ENCODE peak calls at places on chromosome 13, in five cellular contexts. L, X, D, E and F are unnamed samples.
A peak's percentile ranks its signal among the peaks of the same experiment; 100 is the strongest.

GRCh38 chr13:26254583-26255102 is 714 bp downstream of the CDK8 start:
- DNase-seq in E (peak; percentile 19), L (peak; percentile 23), D (no peak), X (no peak), F (peak; percentile 51)

GRCh38 chr13:101634142-101634541 is 181.7 kb downstream of the ITGBL1 start:
- DNase-seq in L (no peak), D (no peak), X (no peak), E (no peak), F (no peak)

GRCh38 chr13:111859361-111860105 is 207.4 kb upstream of the SOX1 start:
- DNase-seq in L (no peak), D (no peak), E (no peak), X (no peak), F (no peak)

GRCh38 chr13:52158629-52159158 is 703 bp downstream of the NEK3 start:
- DNase-seq in E (peak; percentile 37), D (no peak), L (peak; percentile 49), X (no peak), F (no peak)

GRCh38 chr13:39855236-39855635 is 199.8 kb downstream of the COG6 start:
- DNase-seq in D (no peak), L (peak; percentile 25), X (no peak), E (no peak), F (no peak)

GRCh38 chr13:107124129-107124718 is 556.3 kb upstream of the ARGLU1 start:
- DNase-seq in D (no peak), E (no peak), X (no peak), L (peak; percentile 4), F (no peak)

GRCh38 chr13:113077953-113078894 is 27.4 kb upstream of the F7 start:
- DNase-seq in D (no peak), L (no peak), X (no peak), E (no peak), F (no peak)

GRCh38 chr13:97441414-97441813 is 7.4 kb downstream of the RAP2A start:
- DNase-seq in D (no peak), L (no peak), X (no peak), E (no peak), F (no peak)

GRCh38 chr13:107553838-107554237 is 661.5 kb downstream of the LIG4 start:
- DNase-seq in E (peak; percentile 7), X (no peak), L (peak; percentile 9), D (no peak), F (no peak)

GRCh38 chr13:110108348-110109139 is 198.4 kb downstream of the COL4A1 start:
- DNase-seq in X (peak; percentile 73), D (no peak), E (peak; percentile 93), L (peak; percentile 90), F (no peak)

GRCh38 chr13:114127473-114128347 is 4.7 kb downstream of the RASA3 start:
- DNase-seq in E (no peak), X (no peak), D (no peak), L (no peak), F (no peak)

GRCh38 chr13:43309301-43309700 is 285.9 kb downstream of the DNAJC15 start:
- DNase-seq in L (peak; percentile 45), E (no peak), D (no peak), X (no peak), F (no peak)

GRCh38 chr13:112329376-112329775 is 46.8 kb upstream of the SPACA7 start:
- DNase-seq in E (no peak), X (no peak), L (no peak), D (no peak), F (no peak)

GRCh38 chr13:65965496-65965895 is 1264.6 kb downstream of the PCDH9 start:
- DNase-seq in D (no peak), X (no peak), E (no peak), L (peak; percentile 81), F (no peak)

GRCh38 chr13:28586585-28587540 is 72.1 kb upstream of the POMP start:
- DNase-seq in E (no peak), D (no peak), L (no peak), X (no peak), F (no peak)